ENCODE peak calls at places on chromosomes 16 and 17, in six cellular contexts. L is K562, T is A549, M is GM12878, Q is HepG2, F is endothelial cell of umbilical vein. K is an unnamed sample.

GRCh38 chr17:31497431-31497830 is 106.0 kb downstream of the RAB11FIP4 start:
- DNase-seq in M (no peak), F (no peak), T (no peak), L (no peak), Q (no peak), K (no peak)

GRCh38 chr16:48164907-48165715 is 9.3 kb upstream of the ABCC12 start:
- DNase-seq in Q (peak), L (peak), F (peak), T (peak), M (no peak), K (peak)

GRCh38 chr17:82244413-82245140 is 15.7 kb downstream of the SLC16A3 start:
- DNase-seq in F (peak), L (peak), M (no peak), Q (no peak), T (no peak), K (peak)

GRCh38 chr16:21194771-21195301 is 16.5 kb downstream of the ZP2 start:
- DNase-seq in M (no peak), L (no peak), T (no peak), Q (no peak), F (no peak), K (no peak)

GRCh38 chr16:68470461-68471150 is 22.3 kb upstream of the SMPD3 start:
- DNase-seq in F (no peak), M (peak), Q (no peak), L (no peak), T (no peak), K (peak)

GRCh38 chr17:59914274-59914854 is 21.4 kb downstream of the RPS6KB1 start:
- DNase-seq in M (no peak), T (peak), F (peak), L (peak), Q (peak), K (peak)

GRCh38 chr16:88760424-88761142 is 24.4 kb downstream of the PIEZO1 start:
- DNase-seq in T (no peak), F (no peak), L (no peak), M (no peak), Q (no peak), K (no peak)

GRCh38 chr17:17514361-17514992 is 18.3 kb upstream of the RASD1 start:
- DNase-seq in M (no peak), F (no peak), L (no peak), Q (no peak), T (no peak), K (no peak)

GRCh38 chr16:4342866-4343744 is 8.0 kb downstream of the PAM16 start:
- DNase-seq in Q (no peak), T (no peak), M (no peak), F (no peak), L (no peak), K (no peak)

GRCh38 chr16:8721693-8722348 is 47.4 kb downstream of the ABAT start:
- DNase-seq in T (no peak), L (no peak), F (no peak), M (no peak), Q (no peak), K (no peak)

GRCh38 chr16:89507834-89508590 is at the start of gene SPG7:
- DNase-seq in F (peak), L (peak), M (peak), T (peak), Q (peak), K (peak)

GRCh38 chr17:17494499-17495447 is 1.4 kb downstream of the RASD1 start:
- DNase-seq in T (no peak), Q (no peak), L (no peak), F (peak), M (no peak), K (no peak)

GRCh38 chr17:69577098-69577497 is 162.6 kb downstream of the MAP2K6 start:
- DNase-seq in M (no peak), Q (no peak), T (no peak), L (no peak), F (no peak), K (no peak)
- TF ChIP-seq MYC in M (no peak), Q (no peak), T (no peak), L (no peak), F (no peak), K (no peak)

GRCh38 chr16:31298958-31299357 is 39.2 kb downstream of the ITGAM start:
- DNase-seq in T (no peak), Q (peak), L (no peak), F (peak), M (peak), K (peak)
- TF ChIP-seq CTCF in T (peak), Q (peak), L (peak), F (no peak), M (peak), K (peak)

DNA sequence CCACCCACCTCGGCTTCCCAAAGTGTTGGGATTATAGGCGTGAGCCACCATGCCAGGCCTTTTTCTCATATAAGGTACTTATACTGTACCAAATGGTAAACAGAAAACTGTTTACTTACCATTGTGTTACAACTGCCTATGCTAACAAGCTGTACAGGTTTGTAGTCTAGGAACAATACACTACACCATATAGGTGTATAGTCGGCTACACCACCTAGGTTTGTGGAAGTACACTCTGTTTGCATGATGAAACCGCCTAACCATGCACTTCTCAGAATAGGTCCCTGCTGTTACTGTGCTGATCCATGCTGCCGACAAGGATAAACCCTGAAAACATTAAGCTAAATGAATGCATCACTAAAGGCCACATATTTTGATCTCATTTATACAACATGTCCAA is 18.9 kb downstream of the DNAJA2 start:
- DNase-seq in M (no peak), F (no peak), Q (no peak), T (no peak), L (no peak), K (no peak)
- TF ChIP-seq MYC in M (no peak), F (no peak), Q (no peak), T (no peak), L (no peak), K (no peak)

GRCh38 chr17:9002610-9003354 is 18.5 kb upstream of the NTN1 start:
- DNase-seq in M (no peak), T (peak), F (no peak), L (no peak), Q (no peak), K (no peak)
- TF ChIP-seq CTCF in M (peak), T (peak), F (peak), L (no peak), Q (no peak), K (no peak)

GRCh38 chr17:37176683-37177082 is 199.1 kb upstream of the C17orf78 start:
- DNase-seq in L (no peak), Q (no peak), F (peak), T (no peak), M (no peak), K (no peak)
- TF ChIP-seq MYC in L (no peak), Q (no peak), F (no peak), T (no peak), M (no peak), K (no peak)

GRCh38 chr17:41418116-41418860 is 6.1 kb downstream of the KRT37 start:
- DNase-seq in F (no peak), Q (no peak), T (no peak), L (no peak), M (no peak), K (no peak)

GRCh38 chr17:41416478-41416877 is 7.9 kb downstream of the KRT37 start:
- DNase-seq in L (no peak), T (no peak), M (no peak), F (no peak), Q (peak), K (no peak)

GRCh38 chr17:41419712-41420111 is 4.7 kb downstream of the KRT37 start:
- DNase-seq in T (no peak), Q (no peak), M (no peak), F (no peak), L (no peak), K (no peak)

GRCh38 chr17:41415833-41416335 is 8.5 kb downstream of the KRT37 start:
- DNase-seq in F (no peak), L (no peak), T (no peak), M (no peak), Q (peak), K (no peak)

DNA sequence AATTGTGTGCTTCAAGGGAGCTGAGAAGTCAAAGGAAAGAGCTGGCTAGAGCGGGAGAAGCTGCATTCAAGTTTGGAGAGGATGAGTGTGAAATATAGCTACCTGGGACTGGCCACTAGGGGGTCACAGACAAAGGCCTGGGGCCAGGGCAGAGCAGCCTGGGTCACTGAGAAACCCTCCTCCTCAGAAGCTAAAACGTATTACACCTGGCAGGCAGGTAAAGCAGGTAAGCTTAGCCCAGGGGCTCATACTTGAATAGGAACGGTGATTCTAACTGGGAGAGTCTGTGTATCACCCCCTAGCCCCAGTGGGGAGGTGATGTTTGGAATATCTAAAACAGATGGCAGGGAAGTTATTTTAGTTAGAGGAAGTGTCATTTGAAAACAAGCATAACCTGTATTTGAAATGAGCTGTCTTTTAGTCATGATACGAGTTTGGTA is 6.8 kb downstream of the KRT37 start:
- DNase-seq in Q (peak), M (no peak), L (peak), F (no peak), T (peak), K (peak)
- TF ChIP-seq CTCF in Q (peak), M (peak), L (peak), F (peak), T (peak), K (peak)

GRCh38 chr16:73196670-73197069 is 148.7 kb upstream of the ZFHX3 start:
- DNase-seq in M (peak), Q (peak), T (peak), L (peak), F (peak), K (peak)
- TF ChIP-seq MYC in M (no peak), Q (no peak), T (no peak), L (no peak), F (no peak), K (no peak)

DNA sequence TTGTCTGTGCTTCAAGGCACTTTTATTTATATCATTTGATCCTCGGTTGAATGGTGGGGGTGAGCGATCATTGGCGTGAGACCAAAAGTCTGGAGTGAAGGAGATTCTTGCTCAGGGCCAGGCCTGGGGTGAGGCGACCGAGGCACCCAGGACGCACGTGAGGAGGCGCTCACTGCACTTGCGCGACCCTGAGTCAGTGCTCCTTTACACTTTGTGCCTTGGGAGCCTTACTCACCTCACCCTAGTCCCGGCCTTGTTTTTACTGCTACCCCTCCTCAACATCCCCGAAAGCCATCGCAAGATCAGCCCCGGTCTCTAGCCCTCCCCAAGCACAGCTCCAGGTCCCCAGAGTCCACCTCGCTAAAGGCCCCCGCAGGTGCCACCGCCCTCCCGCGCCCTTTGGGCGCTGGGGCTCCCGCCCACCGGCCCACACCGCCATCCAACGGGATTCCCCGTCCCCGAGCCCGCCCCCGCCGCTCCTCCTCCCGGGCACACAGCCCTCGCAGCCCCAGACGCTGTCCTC is 496 bp downstream of the EZH1 start:
- DNase-seq in M (peak), T (peak), L (no peak), Q (peak), F (no peak), K (peak)
- TF ChIP-seq CTCF in M (no peak), T (no peak), L (no peak), Q (peak), F (no peak), K (no peak)

GRCh38 chr16:55948230-55948629 is 73.1 kb upstream of the CES5A start:
- DNase-seq in M (no peak), Q (no peak), F (no peak), L (no peak), T (no peak), K (no peak)
- TF ChIP-seq MYC in M (no peak), Q (no peak), F (no peak), L (peak), T (no peak), K (no peak)